ENCODE peak calls at places on chromosomes 6 and 20, in five cellular contexts. One of them, this sample, is unnamed. For H3K27me3 and H3K4me1, the result is how much of the 10 kb centered on the place peaks cover.

GRCh38 chr20:38726849-38727601 is 2.7 kb downstream of the SLC32A1 start:
- DNase-seq in colonic mucosa: peak
- DNase-seq in neuronal stem cell: peak
- DNase-seq in transverse colon: no peak
- DNase-seq in tibial nerve: no peak
- DNase-seq in this sample: peak

GRCh38 chr6:156925718-156926607 is 148.8 kb downstream of the ARID1B start:
- DNase-seq in transverse colon: no peak
- DNase-seq in tibial nerve: no peak
- DNase-seq in colonic mucosa: no peak
- DNase-seq in neuronal stem cell: no peak
- DNase-seq in this sample: no peak

GRCh38 chr6:27065183-27065582 is 182.3 kb upstream of the PRSS16 start:
- DNase-seq in tibial nerve: no peak
- DNase-seq in neuronal stem cell: no peak
- DNase-seq in transverse colon: no peak
- DNase-seq in colonic mucosa: no peak
- DNase-seq in this sample: no peak

GRCh38 chr6:37192669-37193068 is 22.7 kb downstream of the PIM1 start:
- DNase-seq in tibial nerve: no peak
- DNase-seq in neuronal stem cell: no peak
- DNase-seq in colonic mucosa: no peak
- DNase-seq in transverse colon: no peak
- DNase-seq in this sample: no peak

GRCh38 chr20:34708621-34709043 is 4.5 kb downstream of the TP53INP2 start:
- DNase-seq in colonic mucosa: peak
- DNase-seq in neuronal stem cell: peak
- DNase-seq in tibial nerve: peak
- DNase-seq in transverse colon: peak
- DNase-seq in this sample: peak

GRCh38 chr6:18115356-18115755 is 7.1 kb downstream of the NHLRC1 start:
- DNase-seq in transverse colon: no peak
- DNase-seq in colonic mucosa: no peak
- DNase-seq in neuronal stem cell: no peak
- DNase-seq in tibial nerve: no peak
- DNase-seq in this sample: peak

GRCh38 chr6:24330137-24330732 is 27.6 kb downstream of the DCDC2 start:
- DNase-seq in tibial nerve: no peak
- DNase-seq in colonic mucosa: no peak
- DNase-seq in neuronal stem cell: no peak
- DNase-seq in transverse colon: no peak
- DNase-seq in this sample: no peak

GRCh38 chr20:59438201-59438600 is 137.8 kb downstream of the EDN3 start:
- DNase-seq in colonic mucosa: no peak
- DNase-seq in transverse colon: no peak
- DNase-seq in neuronal stem cell: no peak
- DNase-seq in tibial nerve: no peak
- DNase-seq in this sample: no peak

GRCh38 chr6:125950293-125950692 is 6.3 kb upstream of the HINT3 start:
- DNase-seq in tibial nerve: no peak
- DNase-seq in transverse colon: no peak
- DNase-seq in colonic mucosa: no peak
- DNase-seq in neuronal stem cell: no peak
- DNase-seq in this sample: no peak

GRCh38 chr6:81553246-81553645 is 199.2 kb downstream of the TENT5A start:
- DNase-seq in colonic mucosa: no peak
- DNase-seq in neuronal stem cell: no peak
- DNase-seq in tibial nerve: no peak
- DNase-seq in transverse colon: no peak
- DNase-seq in this sample: no peak

GRCh38 chr20:46838002-46838401 is 56.6 kb upstream of the EYA2 start:
- DNase-seq in neuronal stem cell: no peak
- DNase-seq in colonic mucosa: no peak
- DNase-seq in transverse colon: no peak
- DNase-seq in tibial nerve: no peak
- DNase-seq in this sample: no peak

GRCh38 chr6:77324851-77325250 is 138.4 kb downstream of the HTR1B start:
- DNase-seq in colonic mucosa: no peak
- DNase-seq in neuronal stem cell: no peak
- DNase-seq in tibial nerve: no peak
- DNase-seq in transverse colon: no peak
- DNase-seq in this sample: no peak

GRCh38 chr6:164099535-164099982 is 685.0 kb downstream of the QKI start:
- DNase-seq in tibial nerve: no peak
- DNase-seq in colonic mucosa: no peak
- DNase-seq in neuronal stem cell: no peak
- DNase-seq in transverse colon: no peak
- DNase-seq in this sample: no peak

GRCh38 chr6:43952746-43953145 is 174.5 kb downstream of the MRPL14 start:
- DNase-seq in transverse colon: no peak
- DNase-seq in tibial nerve: no peak
- DNase-seq in colonic mucosa: no peak
- DNase-seq in neuronal stem cell: no peak
- DNase-seq in this sample: no peak

GRCh38 chr6:113693866-113694265 is 163.3 kb upstream of the MARCKS start:
- DNase-seq in transverse colon: no peak
- DNase-seq in colonic mucosa: no peak
- DNase-seq in tibial nerve: no peak
- DNase-seq in neuronal stem cell: no peak
- DNase-seq in this sample: no peak

GRCh38 chr20:2537101-2537500 is 728 bp downstream of the TMC2 start:
- DNase-seq in transverse colon: no peak
- DNase-seq in colonic mucosa: no peak
- DNase-seq in tibial nerve: no peak
- DNase-seq in neuronal stem cell: no peak
- DNase-seq in this sample: no peak
- H3K27me3 ChIP-seq in transverse colon: under half
- H3K27me3 ChIP-seq in colonic mucosa: under half
- H3K27me3 ChIP-seq in tibial nerve: under half
- H3K27me3 ChIP-seq in neuronal stem cell: under half
- H3K27me3 ChIP-seq in this sample: under half

GRCh38 chr6:135088818-135089809 is 34.5 kb upstream of the HBS1L start:
- DNase-seq in tibial nerve: no peak
- DNase-seq in transverse colon: no peak
- DNase-seq in colonic mucosa: no peak
- DNase-seq in neuronal stem cell: no peak
- DNase-seq in this sample: peak
- H3K4me3 ChIP-seq in tibial nerve: no peak
- H3K4me3 ChIP-seq in transverse colon: no peak
- H3K4me3 ChIP-seq in colonic mucosa: no peak
- H3K4me3 ChIP-seq in neuronal stem cell: no peak
- H3K4me3 ChIP-seq in this sample: peak

GRCh38 chr6:46901747-46902362 is 19.9 kb downstream of the ADGRF5 start:
- DNase-seq in colonic mucosa: no peak
- DNase-seq in neuronal stem cell: no peak
- DNase-seq in transverse colon: no peak
- DNase-seq in tibial nerve: no peak
- DNase-seq in this sample: no peak
- H3K4me1 ChIP-seq in colonic mucosa: under half
- H3K4me1 ChIP-seq in neuronal stem cell: under half
- H3K4me1 ChIP-seq in transverse colon: under half
- H3K4me1 ChIP-seq in tibial nerve: under half
- H3K4me1 ChIP-seq in this sample: under half

GRCh38 chr6:150056156-150056555 is 12.8 kb downstream of the ULBP3 start:
- DNase-seq in neuronal stem cell: no peak
- DNase-seq in tibial nerve: no peak
- DNase-seq in transverse colon: no peak
- DNase-seq in colonic mucosa: no peak
- DNase-seq in this sample: no peak
- H3K27me3 ChIP-seq in neuronal stem cell: under half
- H3K27me3 ChIP-seq in tibial nerve: under half
- H3K27me3 ChIP-seq in transverse colon: half or more
- H3K27me3 ChIP-seq in colonic mucosa: under half
- H3K27me3 ChIP-seq in this sample: under half

DNA sequence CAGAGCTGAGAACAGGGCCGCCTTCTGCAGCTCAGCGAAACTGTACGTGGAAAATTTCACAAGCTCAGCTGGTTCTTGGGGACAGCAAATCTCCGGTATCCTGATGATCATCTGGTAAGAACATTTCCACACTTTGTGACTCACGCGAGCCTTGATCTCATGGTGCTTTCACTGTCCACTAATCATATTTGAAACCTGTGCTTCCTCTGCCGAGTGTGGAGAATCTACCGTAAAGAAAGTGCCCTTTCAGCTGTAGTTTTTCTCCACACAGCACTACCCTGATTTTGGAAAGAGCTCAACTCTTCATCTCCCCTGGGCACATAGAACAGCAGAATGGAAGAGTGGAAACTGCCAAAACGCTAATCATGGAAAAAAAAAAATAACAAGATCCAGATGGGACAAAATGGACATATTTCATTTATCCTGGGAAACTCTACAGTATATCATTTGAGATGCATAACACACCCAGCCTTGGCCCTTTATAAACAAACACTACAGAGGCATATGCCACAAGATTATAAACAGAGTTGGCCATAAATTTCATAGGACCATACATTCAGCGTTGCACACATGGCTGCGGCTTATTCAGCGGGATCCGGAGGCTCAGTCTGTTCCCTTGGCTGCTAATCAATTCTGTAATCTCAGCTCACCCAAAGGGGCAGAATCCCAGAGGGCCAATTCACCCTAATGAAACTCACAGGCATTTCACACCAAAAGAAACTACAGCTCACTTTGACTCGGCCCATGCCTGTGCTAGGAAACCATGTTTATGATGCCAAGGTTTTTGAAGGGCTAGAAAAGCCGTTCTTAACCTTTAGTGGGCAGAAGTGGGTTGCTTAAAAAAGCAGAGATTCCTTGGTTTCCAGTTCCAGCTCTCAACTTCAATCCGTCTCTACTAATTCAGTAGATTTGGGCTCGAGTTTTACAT is 434.6 kb downstream of the HDGFL1 start:
- DNase-seq in neuronal stem cell: no peak
- DNase-seq in transverse colon: no peak
- DNase-seq in colonic mucosa: no peak
- DNase-seq in tibial nerve: no peak
- DNase-seq in this sample: no peak
- H3K4me3 ChIP-seq in neuronal stem cell: no peak
- H3K4me3 ChIP-seq in transverse colon: no peak
- H3K4me3 ChIP-seq in colonic mucosa: no peak
- H3K4me3 ChIP-seq in tibial nerve: no peak
- H3K4me3 ChIP-seq in this sample: no peak

DNA sequence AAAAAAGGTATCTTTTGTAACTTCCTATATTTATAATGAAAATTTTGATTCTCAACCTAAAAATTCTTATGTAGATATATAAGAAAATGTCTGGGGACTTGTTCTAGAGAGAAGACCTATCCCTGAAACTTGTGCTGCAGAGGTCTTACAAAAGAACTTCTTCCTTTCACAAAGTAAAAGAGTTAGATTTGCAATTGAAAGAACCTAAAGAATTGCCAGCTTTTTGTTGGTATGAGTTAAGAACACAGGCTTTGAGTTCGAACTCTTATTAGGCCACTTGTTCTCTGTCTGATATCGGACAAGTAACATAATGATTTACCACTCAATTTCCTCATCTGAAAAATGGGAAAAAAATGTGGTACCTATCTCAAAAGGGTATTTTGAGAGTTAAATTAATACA is 162.0 kb upstream of the LAMA2 start:
- DNase-seq in transverse colon: no peak
- DNase-seq in neuronal stem cell: no peak
- DNase-seq in colonic mucosa: no peak
- DNase-seq in tibial nerve: no peak
- DNase-seq in this sample: no peak
- H3K4me1 ChIP-seq in transverse colon: under half
- H3K4me1 ChIP-seq in neuronal stem cell: under half
- H3K4me1 ChIP-seq in colonic mucosa: under half
- H3K4me1 ChIP-seq in tibial nerve: under half
- H3K4me1 ChIP-seq in this sample: under half

GRCh38 chr20:43244647-43245046 is 54.9 kb upstream of the PTPRT start:
- DNase-seq in neuronal stem cell: no peak
- DNase-seq in transverse colon: no peak
- DNase-seq in colonic mucosa: no peak
- DNase-seq in tibial nerve: no peak
- DNase-seq in this sample: no peak

GRCh38 chr20:43243672-43244269 is 54.1 kb upstream of the PTPRT start:
- DNase-seq in tibial nerve: no peak
- DNase-seq in transverse colon: no peak
- DNase-seq in colonic mucosa: no peak
- DNase-seq in neuronal stem cell: no peak
- DNase-seq in this sample: no peak

GRCh38 chr20:43248341-43248740 is 58.6 kb upstream of the PTPRT start:
- DNase-seq in transverse colon: no peak
- DNase-seq in tibial nerve: no peak
- DNase-seq in colonic mucosa: no peak
- DNase-seq in neuronal stem cell: no peak
- DNase-seq in this sample: no peak

GRCh38 chr20:43247361-43247760 is 57.7 kb upstream of the PTPRT start:
- DNase-seq in transverse colon: no peak
- DNase-seq in neuronal stem cell: no peak
- DNase-seq in tibial nerve: no peak
- DNase-seq in colonic mucosa: no peak
- DNase-seq in this sample: no peak
- H3K27me3 ChIP-seq in transverse colon: under half
- H3K27me3 ChIP-seq in neuronal stem cell: under half
- H3K27me3 ChIP-seq in tibial nerve: under half
- H3K27me3 ChIP-seq in colonic mucosa: under half
- H3K27me3 ChIP-seq in this sample: under half

This sample was measured in CD4-positive, alpha-beta memory T cell.